ENCODE peak calls at places on chromosomes 5 and 9, in eight cellular contexts. E, W, G, T, K, M, R and D are unnamed samples.

GRCh38 chr5:110896901-110897300 is 158.1 kb downstream of the SLC25A46 start:
- DNase-seq in E (no peak), W (peak; percentile 56), G (no peak), T (no peak), K (no peak), M (no peak), R (no peak), D (no peak)

GRCh38 chr9:127209220-127209619 is 55.4 kb upstream of the GARNL3 start:
- DNase-seq in E (no peak), W (no peak), G (no peak), T (no peak), K (peak; percentile 41), M (no peak), R (no peak), D (no peak)

GRCh38 chr5:5316333-5316732 is 106.1 kb upstream of the ICE1 start:
- DNase-seq in E (no peak), W (no peak), G (no peak), T (no peak), K (no peak), M (no peak), R (no peak), D (no peak)

GRCh38 chr9:29669613-29670012 is 2096.3 kb upstream of the C9orf72 start:
- DNase-seq in E (no peak), W (no peak), G (no peak), T (no peak), K (no peak), M (no peak), R (no peak), D (no peak)

GRCh38 chr9:116000748-116001329 is 152.8 kb upstream of the PAPPA start:
- DNase-seq in E (no peak), W (no peak), G (peak; percentile 46), T (no peak), K (no peak), M (peak; percentile 35), R (peak; percentile 1), D (peak; percentile 65)

GRCh38 chr9:34579097-34579818 is 10.3 kb downstream of the CNTFR start:
- DNase-seq in E (no peak), W (no peak), G (peak; percentile 77), T (no peak), K (no peak), M (peak; percentile 40), R (no peak), D (peak; percentile 87)

GRCh38 chr9:63728287-63728686 is 1556.7 kb downstream of the FOXD4L5 start:
- DNase-seq in E (no peak), W (no peak), G (no peak), T (no peak), K (no peak), M (no peak), R (no peak), D (no peak)

GRCh38 chr9:91207889-91208651 is 153.6 kb downstream of the AUH start:
- DNase-seq in E (no peak), W (no peak), G (no peak), T (peak; percentile 64), K (no peak), M (no peak), R (peak; percentile 21), D (no peak)

GRCh38 chr9:116494815-116495634 is 192.1 kb upstream of the TRIM32 start:
- DNase-seq in E (no peak), W (no peak), G (no peak), T (no peak), K (peak; percentile 24), M (peak; percentile 44), R (no peak), D (peak; percentile 59)

GRCh38 chr9:79134654-79135053 is 437.1 kb upstream of the TLE4 start:
- DNase-seq in E (no peak), W (no peak), G (no peak), T (no peak), K (no peak), M (peak; percentile 56), R (peak; percentile 50), D (peak; percentile 59)

GRCh38 chr5:179862891-179863290 is 4.3 kb upstream of the MRNIP start:
- DNase-seq in E (no peak), W (no peak), G (no peak), T (no peak), K (no peak), M (no peak), R (no peak), D (no peak)

GRCh38 chr5:150490754-150491153 is 17.2 kb upstream of the NDST1 start:
- DNase-seq in E (no peak), W (no peak), G (no peak), T (no peak), K (no peak), M (peak; percentile 63), R (no peak), D (no peak)

GRCh38 chr9:136245194-136246150 is at the start of gene QSOX2:
- DNase-seq in E (peak; percentile 79), W (peak; percentile 24), G (peak; percentile 99), T (peak; percentile 94), K (peak; percentile 84), M (peak; percentile 83), R (peak; percentile 42), D (peak; percentile 94)

GRCh38 chr5:102794677-102795331 is 39.7 kb downstream of the PAM start:
- DNase-seq in E (no peak), W (no peak), G (no peak), T (no peak), K (peak; percentile 31), M (no peak), R (no peak), D (no peak)

GRCh38 chr5:10479226-10479721 is 37.6 kb downstream of the ROPN1L start:
- DNase-seq in E (no peak), W (no peak), G (no peak), T (no peak), K (no peak), M (no peak), R (no peak), D (no peak)

GRCh38 chr5:23525751-23526150 is 18.3 kb downstream of the PRDM9 start:
- DNase-seq in E (no peak), W (no peak), G (no peak), T (no peak), K (no peak), M (no peak), R (no peak), D (no peak)

GRCh38 chr9:95645992-95646391 is 129.2 kb upstream of the PTCH1 start:
- DNase-seq in E (no peak), W (no peak), G (no peak), T (no peak), K (no peak), M (no peak), R (peak; percentile 32), D (no peak)

GRCh38 chr5:2688586-2688985 is 62.9 kb downstream of the IRX2 start:
- DNase-seq in E (no peak), W (no peak), G (no peak), T (no peak), K (no peak), M (no peak), R (no peak), D (no peak)

GRCh38 chr5:27328480-27328879 is 290.1 kb upstream of the CDH9 start:
- DNase-seq in E (no peak), W (peak; percentile 45), G (no peak), T (no peak), K (no peak), M (no peak), R (no peak), D (no peak)

GRCh38 chr9:72203205-72203803 is 54.1 kb downstream of the GDA start:
- DNase-seq in E (no peak), W (no peak), G (peak; percentile 31), T (no peak), K (peak; percentile 29), M (peak; percentile 67), R (peak; percentile 24), D (peak; percentile 63)
- TF ChIP-seq CTCF in E (no peak), W (peak; percentile 63), G (peak; percentile 56), T (peak; percentile 54), K (peak; percentile 59), M (peak; percentile 76), R (peak; percentile 29), D (peak; percentile 69)

GRCh38 chr9:86280580-86280979 is 1.8 kb downstream of the ISCA1 start:
- DNase-seq in E (no peak), W (no peak), G (no peak), T (no peak), K (no peak), M (no peak), R (no peak), D (no peak)

GRCh38 chr9:86281577-86282076 is 711 bp downstream of the ISCA1 start:
- DNase-seq in E (no peak), W (no peak), G (no peak), T (no peak), K (no peak), M (no peak), R (no peak), D (peak; percentile 68)

GRCh38 chr9:86279839-86280238 is 2.5 kb downstream of the ISCA1 start:
- DNase-seq in E (no peak), W (no peak), G (no peak), T (no peak), K (no peak), M (no peak), R (no peak), D (no peak)

GRCh38 chr9:86282979-86283535 is 719 bp upstream of the ISCA1 start:
- DNase-seq in E (no peak), W (peak; percentile 52), G (no peak), T (no peak), K (no peak), M (peak; percentile 53), R (no peak), D (no peak)

GRCh38 chr9:86282077-86282978 is at the start of gene ISCA1:
- DNase-seq in E (peak; percentile 97), W (peak; percentile 81), G (peak; percentile 97), T (peak; percentile 99), K (peak; percentile 99), M (peak; percentile 97), R (peak; percentile 90), D (peak; percentile 99)
- H3K4me3 ChIP-seq in E (peak within 1 kb of the TSS; percentile 74), W (peak within 1 kb of the TSS; percentile 95), G (peak within 1 kb of the TSS; percentile 91), T (peak within 1 kb of the TSS; percentile 90), K (peak within 1 kb of the TSS; percentile 30), M (peak within 1 kb of the TSS; percentile 86), R (peak within 1 kb of the TSS; percentile 84), D (peak within 1 kb of the TSS; percentile 70)

GRCh38 chr5:169765176-169765575 is 128.1 kb downstream of the DOCK2 start:
- DNase-seq in E (no peak), W (no peak), G (no peak), T (no peak), K (no peak), M (no peak), R (no peak), D (no peak)
- TF ChIP-seq CTCF in E (no peak), W (no peak), G (no peak), T (no peak), K (no peak), M (no peak), R (no peak), D (no peak)

GRCh38 chr5:153939101-153939500 is 99.6 kb downstream of the FAM114A2 start:
- DNase-seq in E (no peak), W (no peak), G (no peak), T (no peak), K (no peak), M (no peak), R (no peak), D (no peak)
- H3K4me3 ChIP-seq in E (no peak overlapping the region), W (no peak overlapping the region), G (no peak overlapping the region), T (no peak overlapping the region), K (no peak overlapping the region), M (no peak overlapping the region), R (no peak overlapping the region), D (no peak overlapping the region)

DNA sequence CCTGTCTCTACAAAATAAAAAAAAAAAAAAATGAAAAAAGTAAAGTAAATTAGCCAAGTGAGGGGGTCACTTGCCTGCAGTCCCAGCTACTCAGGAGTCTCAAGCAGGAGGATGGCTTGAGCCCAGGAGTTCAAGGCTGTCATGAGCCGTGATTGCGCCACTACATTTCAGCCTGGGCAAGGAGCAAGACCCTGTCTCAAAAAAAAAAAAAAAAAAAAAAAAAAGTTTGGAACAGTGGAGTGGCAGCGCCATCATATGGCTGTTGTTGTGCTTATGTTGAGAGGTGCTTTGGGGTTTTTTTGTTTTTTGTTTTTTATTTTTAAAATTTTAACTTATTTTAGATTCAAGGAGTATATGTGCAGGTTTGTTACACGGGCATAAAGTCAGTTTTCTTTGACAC is 3.6 kb downstream of the BRIX1 start:
- DNase-seq in E (no peak), W (no peak), G (no peak), T (no peak), K (no peak), M (peak; percentile 12), R (no peak), D (no peak)
- TF ChIP-seq CTCF in E (no peak), W (peak; percentile 14), G (peak; percentile 44), T (no peak), K (no peak), M (peak; percentile 31), R (no peak), D (peak; percentile 28)